ENCODE peak calls at places on chromosome X, in eight cellular contexts. Y, T, P, F, Q, I, W and M are unnamed samples.

GRCh38 chrX:40849906-40850672 is 114.7 kb upstream of the MED14 start:
- DNase-seq in Y (no peak), T (no peak), P (peak; percentile 57), F (no peak), Q (no peak), I (no peak), W (no peak), M (no peak)

GRCh38 chrX:150449313-150449712 is 86.2 kb downstream of the MAMLD1 start:
- DNase-seq in Y (no peak), T (no peak), P (no peak), F (no peak), Q (no peak), I (no peak), W (no peak), M (no peak)

GRCh38 chrX:42944381-42944998 is 166.5 kb upstream of the PPP1R2C start:
- DNase-seq in Y (no peak), T (no peak), P (no peak), F (no peak), Q (peak; percentile 10), I (peak; percentile 13), W (peak; percentile 31), M (no peak)

GRCh38 chrX:114344756-114345155 is 239.1 kb upstream of the HTR2C start:
- DNase-seq in Y (no peak), T (peak; percentile 60), P (peak; percentile 26), F (peak; percentile 2), Q (no peak), I (peak; percentile 2), W (peak; percentile 27), M (peak; percentile 20)

GRCh38 chrX:122579521-122579920 is 604.6 kb upstream of the GRIA3 start:
- DNase-seq in Y (no peak), T (no peak), P (no peak), F (no peak), Q (no peak), I (no peak), W (no peak), M (no peak)

GRCh38 chrX:24395775-24396174 is 35.3 kb downstream of the SUPT20HL1 start:
- DNase-seq in Y (peak; percentile 34), T (peak; percentile 82), P (peak; percentile 77), F (peak; percentile 51), Q (peak; percentile 23), I (peak; percentile 69), W (peak; percentile 60), M (peak; percentile 83)

GRCh38 chrX:66676413-66676812 is 37.5 kb upstream of the EDA2R start:
- DNase-seq in Y (no peak), T (peak; percentile 67), P (no peak), F (no peak), Q (no peak), I (no peak), W (no peak), M (no peak)

GRCh38 chrX:1205681-1206611 is 6.5 kb downstream of the CRLF2 start:
- DNase-seq in Y (no peak), T (peak; percentile 44), P (no peak), F (no peak), Q (peak; percentile 24), I (peak; percentile 73), W (peak; percentile 95), M (peak; percentile 80)